ENCODE peak calls at places on chromosome 21, in eight cellular contexts. T, L, W, I, S, K, B and X are unnamed samples.

GRCh38 chr21:32468567-32469175 is 56.2 kb downstream of the EVA1C start:
- DNase-seq in I (no peak), W (no peak), T (no peak), L (no peak), S (no peak), K (no peak), B (no peak), X (no peak)

GRCh38 chr21:19771881-19772280 is 1226.3 kb upstream of the NCAM2 start:
- DNase-seq in K (no peak), B (no peak), L (no peak), I (no peak), T (no peak), W (no peak), S (no peak), X (no peak)

GRCh38 chr21:35048706-35049617 is at the start of gene RUNX1:
- DNase-seq in B (peak), W (no peak), I (no peak), K (peak), T (peak), L (no peak), S (peak), X (peak)

GRCh38 chr21:40844935-40845334 is 2.0 kb downstream of the DSCAM start:
- DNase-seq in W (no peak), I (no peak), S (no peak), B (no peak), L (no peak), K (no peak), T (no peak), X (no peak)

GRCh38 chr21:31446206-31446900 is 102.3 kb upstream of the TIAM1 start:
- DNase-seq in B (no peak), L (no peak), I (no peak), S (peak), T (no peak), W (no peak), K (no peak), X (no peak)

GRCh38 chr21:36350282-36350910 is 30.4 kb downstream of the MORC3 start:
- DNase-seq in B (no peak), T (no peak), K (peak), W (no peak), L (no peak), I (no peak), S (no peak), X (no peak)

GRCh38 chr21:36703123-36703522 is 4.2 kb downstream of the SIM2 start:
- DNase-seq in I (no peak), B (no peak), L (no peak), T (no peak), K (no peak), S (no peak), W (no peak), X (peak)

GRCh38 chr21:36784942-36785341 is 86.0 kb downstream of the SIM2 start:
- DNase-seq in B (no peak), W (no peak), K (no peak), L (no peak), S (no peak), I (peak), T (no peak), X (no peak)

GRCh38 chr21:36695671-36696389 is 3.1 kb upstream of the SIM2 start:
- DNase-seq in L (no peak), S (no peak), T (no peak), I (peak), B (no peak), W (no peak), K (no peak), X (peak)

GRCh38 chr21:41029573-41029972 is 138.4 kb upstream of the BACE2 start:
- DNase-seq in K (no peak), B (no peak), W (no peak), I (no peak), T (no peak), L (no peak), S (no peak), X (no peak)

GRCh38 chr21:37358392-37358791 is 8.2 kb upstream of the DYRK1A start:
- DNase-seq in W (no peak), S (no peak), T (no peak), L (no peak), I (no peak), B (peak), K (no peak), X (no peak)

GRCh38 chr21:25689226-25689625 is 45.5 kb downstream of the ATP5PF start:
- DNase-seq in B (no peak), T (no peak), K (no peak), I (no peak), S (no peak), L (no peak), W (no peak), X (no peak)

GRCh38 chr21:33855190-33855589 is 60.4 kb downstream of the ATP5PO start:
- DNase-seq in B (no peak), L (no peak), I (no peak), T (no peak), W (no peak), K (no peak), S (no peak), X (no peak)

GRCh38 chr21:33668180-33668579 is 25.9 kb downstream of the ITSN1 start:
- DNase-seq in T (no peak), K (peak), I (no peak), L (no peak), S (no peak), B (no peak), W (no peak), X (no peak)

GRCh38 chr21:33967086-33967571 is 51.5 kb upstream of the ATP5PO start:
- DNase-seq in W (no peak), T (no peak), B (no peak), K (no peak), S (no peak), L (no peak), I (no peak), X (no peak)

GRCh38 chr21:32861871-32862270 is 90.3 kb upstream of the PAXBP1 start:
- DNase-seq in B (no peak), K (no peak), S (no peak), L (no peak), I (no peak), T (no peak), W (no peak), X (no peak)

GRCh38 chr21:34517491-34518245 is 5.7 kb upstream of the KCNE1 start:
- DNase-seq in W (no peak), S (no peak), K (no peak), T (no peak), L (no peak), B (no peak), I (peak), X (no peak)

GRCh38 chr21:17519965-17520364 is 7.1 kb downstream of the CXADR start:
- DNase-seq in K (no peak), S (no peak), I (no peak), L (no peak), W (no peak), T (no peak), B (no peak), X (no peak)

GRCh38 chr21:36188081-36188681 is 31.6 kb downstream of the DOP1B start:
- DNase-seq in L (no peak), W (peak), K (no peak), S (no peak), B (peak), T (no peak), I (no peak), X (no peak)

GRCh38 chr21:34881894-34882371 is 167.2 kb downstream of the RUNX1 start:
- DNase-seq in L (peak), T (no peak), K (peak), B (no peak), I (no peak), S (no peak), W (no peak), X (no peak)

GRCh38 chr21:21286170-21286798 is 288.1 kb downstream of the NCAM2 start:
- DNase-seq in L (no peak), B (no peak), S (no peak), K (no peak), I (no peak), T (no peak), W (no peak), X (no peak)

GRCh38 chr21:40926238-40926637 is 79.3 kb upstream of the DSCAM start:
- DNase-seq in L (no peak), W (no peak), I (no peak), K (no peak), T (no peak), B (no peak), S (no peak), X (no peak)

GRCh38 chr21:46621457-46622182 is 13.9 kb upstream of the PRMT2 start:
- DNase-seq in B (no peak), K (no peak), S (no peak), T (no peak), I (peak), W (no peak), L (no peak), X (peak)

GRCh38 chr21:35232545-35233176 is 183.6 kb upstream of the RUNX1 start:
- DNase-seq in S (no peak), L (peak), W (no peak), I (no peak), B (no peak), T (no peak), K (peak), X (no peak)

GRCh38 chr21:32572574-32573420 is 12.5 kb downstream of the TCP10L start:
- DNase-seq in S (no peak), K (no peak), W (no peak), L (no peak), I (no peak), T (no peak), B (no peak), X (no peak)

DNA sequence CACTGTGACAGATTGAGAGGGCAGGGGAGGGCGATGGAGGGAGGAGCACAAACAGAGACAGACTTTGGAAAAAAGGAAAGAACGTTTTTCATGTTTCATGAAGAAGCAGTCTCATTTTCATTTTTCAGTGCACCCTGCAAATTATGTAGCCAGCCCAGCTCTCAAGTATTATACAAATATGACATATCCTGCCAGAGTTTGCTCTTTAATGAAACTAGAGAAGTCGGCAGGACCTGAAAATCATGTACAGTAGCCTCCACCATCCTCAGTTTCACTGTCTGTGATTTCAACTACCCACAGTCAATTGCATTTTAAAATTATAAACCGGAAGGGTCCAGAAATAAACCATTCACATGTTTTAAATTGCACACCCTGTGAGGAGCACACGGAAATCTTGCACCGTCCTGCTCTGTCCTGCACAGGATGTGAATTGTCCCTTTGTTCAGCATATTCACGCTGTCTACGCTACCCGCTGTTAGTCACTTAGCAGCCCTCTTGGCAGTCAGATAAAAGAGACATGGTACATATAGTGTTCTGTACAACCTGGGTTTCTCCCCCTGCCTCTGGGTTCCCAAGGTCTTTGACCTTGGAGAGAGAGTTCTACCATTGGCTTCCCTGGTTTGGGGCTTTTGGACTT is 13.6 kb upstream of the ADARB1 start:
- DNase-seq in T (no peak), S (no peak), B (no peak), L (no peak), I (no peak), K (no peak), W (no peak), X (no peak)
- TF ChIP-seq CTCF in T (no peak), S (no peak), B (no peak), L (no peak), I (no peak), K (no peak), W (no peak), X (no peak)

GRCh38 chr21:39669485-39669884 is 56.7 kb downstream of the B3GALT5 start:
- DNase-seq in W (no peak), T (no peak), B (no peak), S (no peak), I (no peak), K (no peak), L (no peak), X (no peak)
- TF ChIP-seq CTCF in W (no peak), T (no peak), B (no peak), S (no peak), I (no peak), K (no peak), L (peak), X (no peak)

DNA sequence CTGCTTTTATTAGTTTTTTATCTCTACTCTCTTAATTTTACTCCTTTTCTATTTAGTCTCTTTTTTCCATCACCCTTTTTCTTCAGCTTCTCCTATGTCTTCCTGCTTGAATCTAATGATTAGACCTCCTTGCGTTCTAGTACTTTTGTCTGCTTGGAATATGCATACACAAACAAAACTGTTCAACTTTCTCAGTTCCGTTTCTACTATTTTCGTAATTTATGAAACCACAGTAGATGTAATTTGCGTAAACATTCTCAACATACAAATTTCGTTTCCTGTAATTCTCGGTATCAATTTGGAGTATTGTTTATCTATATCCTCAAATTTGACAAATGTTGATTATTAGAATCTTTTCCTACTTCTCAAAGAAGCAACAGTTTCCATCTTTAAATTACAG is 772.5 kb downstream of the USP25 start:
- DNase-seq in B (no peak), S (no peak), I (no peak), W (no peak), L (no peak), T (no peak), K (no peak), X (no peak)
- TF ChIP-seq CTCF in B (no peak), S (no peak), I (no peak), W (no peak), L (no peak), T (no peak), K (no peak), X (no peak)

GRCh38 chr21:42830456-42831455 is 48.6 kb downstream of the WDR4 start:
- DNase-seq in T (no peak), W (no peak), B (no peak), L (no peak), K (no peak), S (no peak), I (no peak), X (peak)
- TF ChIP-seq CTCF in T (peak), W (no peak), B (no peak), L (peak), K (peak), S (no peak), I (no peak), X (no peak)

DNA sequence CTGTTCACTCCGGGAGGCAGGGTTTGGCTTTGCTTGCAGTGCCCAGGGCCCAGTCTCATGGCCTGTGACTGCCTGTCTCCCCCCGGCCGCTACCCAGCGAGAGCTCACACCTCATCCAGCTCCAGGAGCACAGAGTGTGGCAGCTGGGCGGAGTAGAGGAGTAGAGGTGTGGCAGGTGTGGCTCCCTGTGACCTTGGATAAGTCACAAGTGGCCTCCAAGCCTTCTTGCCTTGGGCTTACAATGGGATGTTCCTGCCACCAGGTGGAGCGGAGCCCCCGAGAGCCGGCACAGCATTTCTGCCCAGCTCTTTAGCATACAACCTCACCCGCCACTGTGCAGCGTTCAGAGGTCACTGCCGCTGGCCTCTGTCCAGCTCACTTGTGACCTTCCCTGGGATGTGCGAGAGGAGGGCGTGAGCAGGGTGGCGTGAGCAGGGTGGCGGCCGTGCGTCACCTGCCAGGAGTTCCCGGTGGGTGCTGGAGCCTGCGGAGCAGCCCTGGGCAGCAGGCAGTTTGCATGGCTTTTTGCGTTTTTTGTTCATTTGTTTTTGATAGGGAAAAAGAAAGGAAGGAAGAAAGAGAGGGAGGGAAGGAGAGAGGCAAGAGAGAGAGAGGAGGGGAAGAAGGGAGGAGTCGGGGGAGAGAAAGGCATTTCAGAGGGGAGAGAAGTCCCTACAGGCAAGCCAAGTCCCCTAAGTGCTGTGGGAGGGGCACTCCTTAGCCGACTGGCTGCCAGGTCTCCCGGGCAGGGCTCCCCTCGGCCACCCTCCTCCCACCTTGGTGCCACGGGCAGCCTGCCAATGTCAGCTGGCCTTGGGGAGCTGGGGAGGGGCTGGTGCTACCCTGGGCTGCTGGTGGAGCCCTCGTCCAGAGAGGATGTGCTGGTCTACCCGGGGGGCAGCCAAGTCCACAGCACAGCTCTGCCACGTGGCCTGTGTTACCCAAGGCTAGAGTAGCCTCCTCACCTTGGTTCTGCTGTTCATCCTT is 42.6 kb downstream of the CRYAA start:
- DNase-seq in I (peak), L (no peak), K (no peak), T (no peak), B (peak), S (no peak), W (peak), X (no peak)
- TF ChIP-seq CTCF in I (peak), L (peak), K (peak), T (no peak), B (peak), S (no peak), W (no peak), X (no peak)

GRCh38 chr21:26844258-26845065 is 747 bp downstream of the ADAMTS1 start:
- DNase-seq in L (no peak), I (peak), W (no peak), B (peak), T (no peak), K (peak), S (no peak), X (no peak)
- TF ChIP-seq CTCF in L (peak), I (no peak), W (no peak), B (no peak), T (no peak), K (peak), S (no peak), X (no peak)

DNA sequence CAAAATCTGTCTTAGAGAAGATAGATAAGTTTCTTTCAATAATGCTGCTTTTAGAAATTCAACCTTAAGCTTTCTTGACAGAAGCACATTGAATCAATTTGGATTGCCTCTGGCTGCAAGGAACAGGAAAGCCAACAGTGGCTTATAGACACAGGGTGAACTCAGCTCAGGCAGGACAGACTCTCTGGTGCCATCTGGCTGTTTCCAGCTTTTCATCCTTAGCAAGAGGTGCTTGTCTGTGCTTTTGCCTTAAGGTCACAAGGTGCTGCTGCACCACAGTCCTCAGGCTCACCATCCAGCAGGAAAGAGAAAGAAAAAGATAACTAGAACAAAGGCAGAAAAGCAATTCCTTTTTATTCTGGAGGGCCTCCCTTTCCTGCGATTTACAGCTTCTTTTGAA is 93.7 kb upstream of the ETS2 start:
- DNase-seq in I (peak), B (no peak), K (peak), T (no peak), S (no peak), L (peak), W (no peak), X (peak)
- TF ChIP-seq CTCF in I (peak), B (peak), K (peak), T (no peak), S (no peak), L (peak), W (no peak), X (no peak)

DNA sequence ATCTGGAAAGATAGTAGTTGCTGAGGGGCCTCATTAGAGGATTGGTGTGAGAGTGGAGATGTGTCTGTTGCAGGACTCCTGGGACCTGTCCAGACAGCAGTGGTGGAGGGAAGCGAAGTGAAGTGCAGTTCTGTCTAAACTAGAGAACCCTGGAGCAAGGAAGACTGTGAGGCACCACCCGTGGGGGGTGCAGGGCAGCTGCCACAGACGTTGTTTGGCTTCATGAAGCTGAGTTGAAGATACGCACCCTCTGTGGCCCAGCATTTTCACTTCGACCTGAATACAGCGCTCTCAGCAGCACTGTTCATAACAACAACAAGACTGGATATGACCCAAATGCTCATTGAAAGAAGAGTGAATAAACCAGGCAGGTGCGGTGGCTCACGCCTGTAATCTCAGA is 29.3 kb downstream of the ABCG1 start:
- DNase-seq in S (no peak), T (no peak), L (no peak), W (no peak), I (no peak), B (no peak), K (no peak), X (no peak)
- TF ChIP-seq CTCF in S (no peak), T (no peak), L (no peak), W (no peak), I (no peak), B (no peak), K (no peak), X (no peak)

GRCh38 chr21:23579573-23579972 is 2027.7 kb downstream of the MRPL39 start:
- DNase-seq in L (no peak), T (no peak), B (no peak), S (no peak), K (no peak), I (no peak), W (no peak), X (no peak)

GRCh38 chr21:23578027-23578426 is 2029.3 kb downstream of the MRPL39 start:
- DNase-seq in W (no peak), L (no peak), I (no peak), T (no peak), K (no peak), B (no peak), S (no peak), X (no peak)

GRCh38 chr21:23574932-23575331 is 2032.3 kb downstream of the MRPL39 start:
- DNase-seq in B (no peak), S (no peak), K (no peak), W (no peak), T (no peak), L (no peak), I (peak), X (no peak)
- TF ChIP-seq CTCF in B (no peak), S (no peak), K (no peak), W (no peak), T (no peak), L (no peak), I (peak), X (no peak)